ENCODE peak calls at places on chromosomes 7 and 10, in four cellular contexts. One of them, this sample, is unnamed.

GRCh38 chr7:96321041-96321669 is 743 bp downstream of the SLC25A13 start:
- DNase-seq in sigmoid colon: peak
- DNase-seq in CD8-positive, alpha-beta T cell: peak
- DNase-seq in fibroblast of lung: peak
- DNase-seq in this sample: peak

GRCh38 chr7:70614237-70614984 is 517.5 kb upstream of the GALNT17 start:
- DNase-seq in sigmoid colon: peak
- DNase-seq in CD8-positive, alpha-beta T cell: no peak
- DNase-seq in fibroblast of lung: peak
- DNase-seq in this sample: no peak

GRCh38 chr10:13348216-13349017 is at the start of gene SEPHS1:
- DNase-seq in sigmoid colon: peak
- DNase-seq in CD8-positive, alpha-beta T cell: peak
- DNase-seq in fibroblast of lung: peak
- DNase-seq in this sample: peak

GRCh38 chr10:91887075-91887899 is 22.0 kb downstream of the FGFBP3 start:
- DNase-seq in CD8-positive, alpha-beta T cell: peak
- DNase-seq in fibroblast of lung: peak
- DNase-seq in sigmoid colon: peak
- DNase-seq in this sample: no peak

GRCh38 chr7:922334-923107 is 32.0 kb downstream of the ADAP1 start:
- DNase-seq in sigmoid colon: peak
- DNase-seq in fibroblast of lung: no peak
- DNase-seq in CD8-positive, alpha-beta T cell: peak
- DNase-seq in this sample: no peak

GRCh38 chr10:7610017-7610416 is 56.7 kb downstream of the ITIH5 start:
- DNase-seq in CD8-positive, alpha-beta T cell: no peak
- DNase-seq in sigmoid colon: no peak
- DNase-seq in fibroblast of lung: no peak
- DNase-seq in this sample: no peak

GRCh38 chr7:112566392-112567324 is 85.9 kb downstream of the LSMEM1 start:
- DNase-seq in CD8-positive, alpha-beta T cell: no peak
- DNase-seq in fibroblast of lung: no peak
- DNase-seq in sigmoid colon: no peak
- DNase-seq in this sample: no peak

GRCh38 chr7:130268463-130269317 is 2.0 kb downstream of the CPA2 start:
- DNase-seq in CD8-positive, alpha-beta T cell: no peak
- DNase-seq in sigmoid colon: no peak
- DNase-seq in fibroblast of lung: no peak
- DNase-seq in this sample: no peak

GRCh38 chr10:75444781-75445386 is 13.5 kb downstream of the LRMDA start:
- DNase-seq in CD8-positive, alpha-beta T cell: no peak
- DNase-seq in fibroblast of lung: no peak
- DNase-seq in sigmoid colon: no peak
- DNase-seq in this sample: no peak

GRCh38 chr7:30555525-30555924 is 39.2 kb upstream of the GARS1 start:
- DNase-seq in CD8-positive, alpha-beta T cell: no peak
- DNase-seq in fibroblast of lung: no peak
- DNase-seq in sigmoid colon: no peak
- DNase-seq in this sample: no peak
- H3K27ac ChIP-seq in CD8-positive, alpha-beta T cell: no peak
- H3K27ac ChIP-seq in fibroblast of lung: no peak
- H3K27ac ChIP-seq in sigmoid colon: no peak
- H3K27ac ChIP-seq in this sample: no peak

GRCh38 chr10:14540062-14540461 is 209.3 kb upstream of the FRMD4A start:
- DNase-seq in fibroblast of lung: no peak
- DNase-seq in CD8-positive, alpha-beta T cell: no peak
- DNase-seq in sigmoid colon: no peak
- DNase-seq in this sample: no peak
- H3K27ac ChIP-seq in fibroblast of lung: no peak
- H3K27ac ChIP-seq in CD8-positive, alpha-beta T cell: no peak
- H3K27ac ChIP-seq in sigmoid colon: no peak
- H3K27ac ChIP-seq in this sample: no peak

DNA sequence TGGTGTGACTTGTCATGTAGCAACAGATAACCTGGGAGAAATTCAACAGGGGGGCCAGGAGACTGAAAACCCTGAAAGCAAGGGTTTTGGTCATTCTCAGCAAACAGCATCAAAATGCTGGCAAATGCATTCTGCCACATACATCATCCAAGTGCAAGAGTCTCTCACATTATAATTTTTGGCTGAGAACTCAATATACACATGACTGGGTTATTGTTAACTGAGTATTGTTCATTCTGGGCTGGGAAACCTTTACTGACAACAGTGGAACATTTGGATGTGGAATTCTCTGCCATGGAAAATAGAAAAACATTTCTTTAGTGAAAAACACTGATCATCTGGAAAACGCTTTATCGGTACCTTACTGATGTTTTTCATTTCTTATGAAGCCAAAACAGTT is 73.2 kb upstream of the MET start:
- DNase-seq in sigmoid colon: no peak
- DNase-seq in CD8-positive, alpha-beta T cell: no peak
- DNase-seq in fibroblast of lung: no peak
- DNase-seq in this sample: no peak
- H3K27ac ChIP-seq in sigmoid colon: no peak
- H3K27ac ChIP-seq in CD8-positive, alpha-beta T cell: no peak
- H3K27ac ChIP-seq in fibroblast of lung: no peak
- H3K27ac ChIP-seq in this sample: no peak

GRCh38 chr7:82617156-82617555 is 173.6 kb upstream of the CACNA2D1 start:
- DNase-seq in fibroblast of lung: no peak
- DNase-seq in sigmoid colon: no peak
- DNase-seq in CD8-positive, alpha-beta T cell: no peak
- DNase-seq in this sample: no peak
- H3K27ac ChIP-seq in fibroblast of lung: no peak
- H3K27ac ChIP-seq in sigmoid colon: no peak
- H3K27ac ChIP-seq in CD8-positive, alpha-beta T cell: no peak
- H3K27ac ChIP-seq in this sample: no peak

This sample was measured in foreskin keratinocyte.